ENCODE peak calls at places on chromosome 1, in four cellular contexts. H is K562, P is GM12878, L is HepG2. E is an unnamed sample.

GRCh38 chr1:74388855-74389254 is 123.6 kb downstream of the LRRC53 start:
- DNase-seq in P (no peak), L (no peak), H (no peak), E (no peak)

GRCh38 chr1:191142748-191143147 is 665.1 kb upstream of the BRINP3 start:
- DNase-seq in H (no peak), L (no peak), P (no peak), E (no peak)

GRCh38 chr1:183302452-183303324 is 115.5 kb downstream of the NMNAT2 start:
- DNase-seq in P (no peak), H (no peak), L (no peak), E (no peak)

GRCh38 chr1:41322835-41323234 is 38.4 kb upstream of the FOXO6 start:
- DNase-seq in P (no peak), L (peak; percentile 46), H (peak; percentile 75), E (peak; percentile 80)

GRCh38 chr1:47104816-47105215 is 32.4 kb upstream of the CYP4A22 start:
- DNase-seq in H (no peak), P (no peak), L (no peak), E (no peak)

GRCh38 chr1:164654200-164654599 is 95.2 kb downstream of the PBX1 start:
- DNase-seq in P (no peak), H (no peak), L (no peak), E (no peak)

GRCh38 chr1:61589382-61589765 is 135.6 kb downstream of the TM2D1 start:
- DNase-seq in L (no peak), P (no peak), H (no peak), E (peak; percentile 65)

GRCh38 chr1:18657436-18658179 is 27.0 kb downstream of the PAX7 start:
- DNase-seq in P (no peak), L (no peak), H (no peak), E (no peak)

GRCh38 chr1:227914801-227915563 is 32.8 kb downstream of the WNT9A start:
- DNase-seq in P (no peak), H (no peak), L (no peak), E (no peak)

GRCh38 chr1:41539999-41540398 is 55.5 kb upstream of the EDN2 start:
- DNase-seq in H (no peak), L (no peak), P (no peak), E (no peak)

DNA sequence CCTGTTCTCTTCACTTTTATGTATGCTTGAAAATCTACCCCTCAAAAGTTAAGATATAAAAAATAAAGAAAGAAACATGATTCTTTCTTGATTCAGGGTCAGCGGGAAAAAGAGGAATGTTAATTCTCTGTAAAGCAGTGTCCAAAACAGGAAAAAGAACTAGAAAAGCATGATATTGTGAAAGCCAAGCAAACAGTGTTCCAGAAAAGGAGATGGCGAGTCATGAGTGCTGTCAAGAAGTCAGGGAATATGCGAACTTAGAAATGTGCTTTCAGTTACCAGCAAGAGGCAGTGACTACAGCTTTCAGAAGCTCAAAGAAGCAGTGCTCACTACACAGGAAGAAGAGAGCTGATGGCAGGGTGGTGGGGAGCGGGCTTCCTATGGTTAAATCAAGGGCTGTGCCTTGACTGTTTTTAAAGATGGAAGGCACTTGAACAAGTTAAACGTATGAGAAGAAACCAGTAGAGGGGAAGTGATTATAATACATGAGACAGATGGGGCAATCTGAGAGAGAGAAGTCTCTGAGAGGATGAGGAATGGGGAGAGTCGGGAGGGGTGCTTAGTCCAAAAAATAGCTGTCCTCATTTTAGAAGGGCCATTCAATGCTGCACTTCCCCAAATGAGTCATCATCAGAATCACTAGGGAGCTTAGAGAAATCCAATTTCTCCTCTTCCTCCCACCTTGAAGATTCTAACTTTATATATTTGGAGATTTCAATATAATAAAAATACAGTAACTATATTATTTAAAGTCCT is 90.4 kb downstream of the KCNK1 start:
- DNase-seq in P (no peak), L (no peak), H (no peak), E (no peak)
- TF ChIP-seq SIN3A in P (no peak), L (no peak), H (no peak), E (no peak)

GRCh38 chr1:234963180-234963903 is 165.3 kb downstream of the TOMM20 start:
- DNase-seq in H (peak; percentile 76), L (peak; percentile 99), P (peak; percentile 97), E (no peak)
- TF ChIP-seq BRCA1 in H (no peak), L (no peak), P (no peak), E (no peak)

GRCh38 chr1:181251001-181251712 is 162.7 kb downstream of the IER5 start:
- DNase-seq in P (no peak), L (no peak), H (no peak), E (no peak)
- TF ChIP-seq SIN3A in P (no peak), L (no peak), H (no peak), E (no peak)

GRCh38 chr1:239955431-239955830 is 136.3 kb upstream of the FMN2 start:
- DNase-seq in H (no peak), L (no peak), P (no peak), E (no peak)

GRCh38 chr1:239956230-239956629 is 135.5 kb upstream of the FMN2 start:
- DNase-seq in P (no peak), H (no peak), L (no peak), E (no peak)

GRCh38 chr1:239951518-239952130 is 140.1 kb upstream of the FMN2 start:
- DNase-seq in H (peak; percentile 44), P (no peak), L (peak; percentile 63), E (no peak)

GRCh38 chr1:239954836-239955235 is 136.8 kb upstream of the FMN2 start:
- DNase-seq in L (no peak), H (no peak), P (no peak), E (no peak)

DNA sequence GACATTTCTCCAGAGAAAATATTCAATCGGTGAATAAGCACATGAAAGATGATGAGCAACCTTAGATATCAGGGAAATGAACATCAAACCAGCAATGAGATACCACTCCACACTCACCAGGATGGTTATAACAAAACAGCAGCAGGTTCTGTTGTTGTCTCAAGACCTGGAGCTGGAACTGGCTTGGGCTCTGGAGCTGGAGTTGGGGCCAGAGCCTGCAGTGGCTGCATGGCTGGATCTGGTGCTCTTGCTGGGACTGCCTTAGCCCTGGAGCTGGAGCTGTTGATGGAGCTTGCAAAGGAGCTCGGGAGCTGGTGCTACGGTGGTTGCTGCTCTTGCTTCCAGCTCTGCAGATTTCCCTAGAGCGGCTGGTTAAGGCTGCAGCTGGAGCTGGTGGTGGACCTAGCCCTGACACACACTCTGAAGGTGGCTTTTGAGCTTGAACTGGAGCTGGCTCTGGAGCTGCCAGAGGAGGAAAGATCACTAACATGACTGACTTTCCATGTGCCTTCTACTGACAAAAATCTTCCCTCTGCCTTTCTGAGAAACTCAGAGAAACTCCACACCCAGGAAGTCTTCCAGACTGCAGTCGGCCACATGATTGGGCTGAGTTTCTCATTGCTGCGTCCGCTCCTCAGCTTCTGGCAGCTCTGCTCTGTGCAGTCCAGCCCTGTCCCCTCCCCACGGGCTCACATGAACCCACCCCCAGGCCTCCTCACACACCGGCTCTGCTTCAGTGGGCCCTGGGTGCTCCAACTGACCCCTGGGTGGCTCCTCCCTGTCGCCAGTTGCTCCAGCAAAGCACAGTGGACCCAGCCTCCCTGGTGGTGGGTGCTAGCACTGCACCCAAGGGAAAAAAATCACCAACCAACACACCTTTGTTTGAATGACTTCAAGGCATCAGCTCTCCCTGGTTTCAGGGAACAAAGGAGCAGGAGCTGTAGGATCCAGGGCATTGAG is 139.1 kb upstream of the FMN2 start:
- DNase-seq in L (peak; percentile 29), P (no peak), H (no peak), E (no peak)
- TF ChIP-seq BRCA1 in L (no peak), P (no peak), H (no peak), E (no peak)

E was measured in H1.